ENCODE peak calls at places on chromosomes 13 and 19, in seven cellular contexts. K, V, I, S, O, U and M are unnamed samples.

GRCh38 chr13:97766749-97767148 is 186.7 kb upstream of the IPO5 start:
- DNase-seq in O (no peak), K (no peak), S (no peak), V (no peak), I (no peak), U (no peak), M (no peak)

GRCh38 chr19:6791237-6791636 is 18.7 kb downstream of the VAV1 start:
- DNase-seq in K (no peak), V (no peak), O (no peak), U (no peak), I (no peak), S (no peak), M (no peak)

GRCh38 chr13:95020298-95020987 is 280.8 kb downstream of the ABCC4 start:
- DNase-seq in U (no peak), S (no peak), K (no peak), V (no peak), I (no peak), O (no peak), M (no peak)

GRCh38 chr13:59532405-59532804 is 631.3 kb downstream of the DIAPH3 start:
- DNase-seq in V (no peak), I (no peak), S (no peak), K (no peak), O (no peak), U (no peak), M (no peak)

GRCh38 chr19:19460258-19460731 is 54.8 kb downstream of the GATAD2A start:
- DNase-seq in K (no peak), O (peak), U (no peak), S (no peak), V (no peak), I (no peak), M (no peak)

GRCh38 chr19:36719687-36720556 is 32.5 kb downstream of the ZNF567 start:
- DNase-seq in K (no peak), V (no peak), I (no peak), S (no peak), O (peak), U (no peak), M (no peak)

GRCh38 chr13:99228737-99229691 is 28.4 kb downstream of the UBAC2 start:
- DNase-seq in U (no peak), V (peak), I (no peak), K (peak), O (peak), S (no peak), M (no peak)

GRCh38 chr13:75489502-75490263 is 7.7 kb upstream of the TBC1D4 start:
- DNase-seq in O (peak), S (no peak), V (peak), K (peak), I (peak), U (no peak), M (no peak)

GRCh38 chr13:49584771-49585182 is 581 bp downstream of the RCBTB1 start:
- DNase-seq in V (no peak), U (no peak), O (peak), I (no peak), K (peak), S (no peak), M (peak)

GRCh38 chr13:74290324-74290773 is 156.1 kb upstream of the KLF12 start:
- DNase-seq in S (no peak), I (no peak), K (peak), V (peak), O (peak), U (peak), M (no peak)

GRCh38 chr13:40595693-40596092 is 70.7 kb downstream of the FOXO1 start:
- DNase-seq in S (no peak), I (no peak), O (no peak), K (no peak), U (no peak), V (no peak), M (no peak)

GRCh38 chr13:43874512-43875092 is 4.9 kb downstream of the CCDC122 start:
- DNase-seq in S (no peak), O (peak), I (no peak), K (peak), U (no peak), V (no peak), M (peak)

GRCh38 chr19:47156861-47157454 is 26.3 kb downstream of the SAE1 start:
- DNase-seq in K (peak), V (no peak), O (peak), I (no peak), S (no peak), U (no peak), M (no peak)

GRCh38 chr19:47348819-47349795 is at the start of gene DHX34:
- DNase-seq in U (peak), O (peak), I (peak), S (peak), V (peak), K (peak), M (peak)

GRCh38 chr13:73228546-73228945 is 169.7 kb downstream of the KLF5 start:
- DNase-seq in I (no peak), K (peak), S (no peak), O (peak), V (no peak), U (no peak), M (no peak)

GRCh38 chr19:49366110-49366509 is 2.4 kb downstream of the DKKL1 start:
- DNase-seq in K (no peak), I (no peak), U (no peak), S (no peak), V (no peak), O (no peak), M (no peak)

GRCh38 chr19:58279042-58279924 is 528 bp downstream of the ZNF8 start:
- DNase-seq in I (peak), K (peak), S (peak), V (peak), O (peak), U (no peak), M (peak)

GRCh38 chr19:30678168-30678567 is 306.0 kb downstream of the ZNF536 start:
- DNase-seq in I (no peak), S (no peak), U (no peak), O (no peak), K (no peak), V (no peak), M (no peak)

GRCh38 chr13:50544226-50544625 is 299.3 kb downstream of the DLEU7 start:
- DNase-seq in S (no peak), O (no peak), K (no peak), U (no peak), I (no peak), V (no peak), M (no peak)

GRCh38 chr19:12938536-12939291 is at the start of gene CALR:
- DNase-seq in V (no peak), I (peak), O (peak), U (no peak), K (peak), S (no peak), M (no peak)

GRCh38 chr13:77184455-77184854 is 142.4 kb downstream of the MYCBP2 start:
- DNase-seq in O (peak), V (no peak), I (no peak), K (no peak), U (no peak), S (no peak), M (peak)

GRCh38 chr19:15443838-15444237 is 5.9 kb downstream of the WIZ start:
- DNase-seq in U (no peak), S (no peak), O (no peak), I (no peak), K (no peak), V (no peak), M (no peak)

GRCh38 chr19:16944626-16945363 is 56.0 kb downstream of the F2RL3 start:
- DNase-seq in U (no peak), V (no peak), S (peak), O (no peak), K (no peak), I (no peak), M (no peak)